ENCODE peak calls at places on chromosomes 7 and 10, in eight cellular contexts. One of them, this sample, is unnamed.

GRCh38 chr10:70856454-70856853 is 31.9 kb downstream of the PCBD1 start:
- DNase-seq in mesenchymal stem cell: no peak
- DNase-seq in CD8-positive, alpha-beta T cell: no peak
- DNase-seq in hepatocyte: no peak
- DNase-seq in CD8-positive, alpha-beta memory T cell: no peak
- DNase-seq in GM23338: no peak
- DNase-seq in thoracic aorta: no peak
- DNase-seq in neural progenitor cell: no peak
- DNase-seq in this sample: no peak

GRCh38 chr7:156935250-156935649 is 14.3 kb upstream of the NOM1 start:
- DNase-seq in neural progenitor cell: no peak
- DNase-seq in CD8-positive, alpha-beta T cell: no peak
- DNase-seq in CD8-positive, alpha-beta memory T cell: no peak
- DNase-seq in thoracic aorta: no peak
- DNase-seq in GM23338: no peak
- DNase-seq in hepatocyte: no peak
- DNase-seq in mesenchymal stem cell: no peak
- DNase-seq in this sample: no peak

GRCh38 chr7:39195967-39196366 is 218.3 kb downstream of the POU6F2 start:
- DNase-seq in hepatocyte: no peak
- DNase-seq in thoracic aorta: no peak
- DNase-seq in mesenchymal stem cell: no peak
- DNase-seq in neural progenitor cell: no peak
- DNase-seq in GM23338: no peak
- DNase-seq in CD8-positive, alpha-beta T cell: no peak
- DNase-seq in CD8-positive, alpha-beta memory T cell: no peak
- DNase-seq in this sample: no peak

GRCh38 chr10:119316729-119317097 is 109.3 kb downstream of the GRK5 start:
- DNase-seq in thoracic aorta: peak
- DNase-seq in CD8-positive, alpha-beta memory T cell: no peak
- DNase-seq in neural progenitor cell: no peak
- DNase-seq in mesenchymal stem cell: peak
- DNase-seq in GM23338: no peak
- DNase-seq in hepatocyte: peak
- DNase-seq in CD8-positive, alpha-beta T cell: no peak
- DNase-seq in this sample: peak

GRCh38 chr7:129870668-129871067 is 82.1 kb downstream of the UBE2H start:
- DNase-seq in neural progenitor cell: no peak
- DNase-seq in thoracic aorta: no peak
- DNase-seq in CD8-positive, alpha-beta memory T cell: no peak
- DNase-seq in hepatocyte: no peak
- DNase-seq in mesenchymal stem cell: no peak
- DNase-seq in CD8-positive, alpha-beta T cell: no peak
- DNase-seq in GM23338: no peak
- DNase-seq in this sample: no peak

GRCh38 chr10:71247306-71247705 is 34.9 kb downstream of the UNC5B start:
- DNase-seq in hepatocyte: no peak
- DNase-seq in GM23338: no peak
- DNase-seq in thoracic aorta: no peak
- DNase-seq in CD8-positive, alpha-beta T cell: no peak
- DNase-seq in neural progenitor cell: no peak
- DNase-seq in CD8-positive, alpha-beta memory T cell: no peak
- DNase-seq in mesenchymal stem cell: no peak
- DNase-seq in this sample: no peak

GRCh38 chr10:24344279-24344678 is 135.3 kb downstream of the KIAA1217 start:
- DNase-seq in hepatocyte: peak
- DNase-seq in CD8-positive, alpha-beta memory T cell: no peak
- DNase-seq in mesenchymal stem cell: peak
- DNase-seq in neural progenitor cell: no peak
- DNase-seq in thoracic aorta: no peak
- DNase-seq in CD8-positive, alpha-beta T cell: no peak
- DNase-seq in GM23338: no peak
- DNase-seq in this sample: peak

GRCh38 chr10:48603421-48604038 is 1.3 kb downstream of the ARHGAP22 start:
- DNase-seq in CD8-positive, alpha-beta T cell: no peak
- DNase-seq in GM23338: no peak
- DNase-seq in thoracic aorta: no peak
- DNase-seq in neural progenitor cell: no peak
- DNase-seq in mesenchymal stem cell: peak
- DNase-seq in hepatocyte: no peak
- DNase-seq in CD8-positive, alpha-beta memory T cell: no peak
- DNase-seq in this sample: no peak

GRCh38 chr7:69002416-69002815 is 595.9 kb upstream of the AUTS2 start:
- DNase-seq in CD8-positive, alpha-beta T cell: no peak
- DNase-seq in thoracic aorta: no peak
- DNase-seq in mesenchymal stem cell: peak
- DNase-seq in CD8-positive, alpha-beta memory T cell: no peak
- DNase-seq in GM23338: no peak
- DNase-seq in neural progenitor cell: no peak
- DNase-seq in hepatocyte: no peak
- DNase-seq in this sample: no peak

GRCh38 chr7:106054971-106055370 is 57.1 kb downstream of the SYPL1 start:
- DNase-seq in hepatocyte: no peak
- DNase-seq in GM23338: no peak
- DNase-seq in neural progenitor cell: no peak
- DNase-seq in thoracic aorta: no peak
- DNase-seq in mesenchymal stem cell: no peak
- DNase-seq in CD8-positive, alpha-beta T cell: no peak
- DNase-seq in CD8-positive, alpha-beta memory T cell: no peak
- DNase-seq in this sample: no peak

GRCh38 chr7:35630573-35630972 is 64.4 kb downstream of the HERPUD2 start:
- DNase-seq in CD8-positive, alpha-beta T cell: no peak
- DNase-seq in CD8-positive, alpha-beta memory T cell: no peak
- DNase-seq in mesenchymal stem cell: peak
- DNase-seq in neural progenitor cell: no peak
- DNase-seq in GM23338: no peak
- DNase-seq in hepatocyte: no peak
- DNase-seq in thoracic aorta: no peak
- DNase-seq in this sample: peak

DNA sequence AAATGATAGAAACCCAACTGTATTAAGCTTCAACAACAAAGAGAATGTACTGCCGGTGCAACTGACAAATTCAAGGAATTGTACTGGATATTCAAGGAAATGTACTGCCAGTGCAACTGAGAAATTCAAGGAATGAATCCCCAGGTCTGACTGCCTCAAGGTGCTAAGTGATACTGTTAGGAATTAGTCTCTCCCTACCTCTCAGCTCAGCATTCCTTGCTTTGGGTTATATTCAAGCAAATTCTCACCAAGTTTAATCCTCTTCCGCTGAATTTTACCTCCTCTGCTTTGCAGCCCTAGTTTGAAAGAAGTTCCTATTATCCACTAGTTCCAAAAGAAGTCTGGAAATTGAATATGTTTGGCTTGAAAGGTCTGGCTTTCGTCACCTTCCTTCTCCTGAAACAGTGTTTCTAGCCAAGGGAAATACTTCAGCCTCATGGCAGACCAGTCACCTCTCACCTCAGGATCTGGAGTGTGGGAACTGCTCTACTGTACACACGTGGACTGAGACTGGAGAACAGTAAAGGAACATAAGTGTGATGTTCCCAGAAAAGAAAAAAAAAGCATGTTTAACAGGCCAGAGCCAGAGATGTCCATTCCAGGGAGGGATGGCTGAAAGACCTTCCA is 60.4 kb downstream of the SORCS1 start:
- DNase-seq in mesenchymal stem cell: no peak
- DNase-seq in CD8-positive, alpha-beta T cell: no peak
- DNase-seq in thoracic aorta: no peak
- DNase-seq in GM23338: peak
- DNase-seq in neural progenitor cell: no peak
- DNase-seq in CD8-positive, alpha-beta memory T cell: no peak
- DNase-seq in hepatocyte: no peak
- DNase-seq in this sample: no peak
- H3K4me3 ChIP-seq in mesenchymal stem cell: no peak
- H3K4me3 ChIP-seq in CD8-positive, alpha-beta T cell: no peak
- H3K4me3 ChIP-seq in thoracic aorta: no peak
- H3K4me3 ChIP-seq in GM23338: no peak
- H3K4me3 ChIP-seq in neural progenitor cell: no peak
- H3K4me3 ChIP-seq in CD8-positive, alpha-beta memory T cell: no peak
- H3K4me3 ChIP-seq in hepatocyte: no peak
- H3K4me3 ChIP-seq in this sample: no peak

GRCh38 chr7:77442631-77443420 is 26.7 kb upstream of the GSAP start:
- DNase-seq in neural progenitor cell: no peak
- DNase-seq in mesenchymal stem cell: peak
- DNase-seq in hepatocyte: no peak
- DNase-seq in CD8-positive, alpha-beta T cell: no peak
- DNase-seq in GM23338: no peak
- DNase-seq in CD8-positive, alpha-beta memory T cell: no peak
- DNase-seq in thoracic aorta: no peak
- DNase-seq in this sample: peak

GRCh38 chr7:77444123-77444522 is 28.0 kb upstream of the GSAP start:
- DNase-seq in hepatocyte: no peak
- DNase-seq in CD8-positive, alpha-beta memory T cell: no peak
- DNase-seq in CD8-positive, alpha-beta T cell: no peak
- DNase-seq in neural progenitor cell: peak
- DNase-seq in mesenchymal stem cell: peak
- DNase-seq in GM23338: no peak
- DNase-seq in thoracic aorta: no peak
- DNase-seq in this sample: no peak

GRCh38 chr7:77439572-77439971 is 23.4 kb upstream of the GSAP start:
- DNase-seq in hepatocyte: peak
- DNase-seq in CD8-positive, alpha-beta T cell: no peak
- DNase-seq in CD8-positive, alpha-beta memory T cell: no peak
- DNase-seq in mesenchymal stem cell: no peak
- DNase-seq in GM23338: peak
- DNase-seq in neural progenitor cell: peak
- DNase-seq in thoracic aorta: no peak
- DNase-seq in this sample: peak

GRCh38 chr7:77436889-77437265 is 20.7 kb upstream of the GSAP start:
- DNase-seq in mesenchymal stem cell: no peak
- DNase-seq in CD8-positive, alpha-beta memory T cell: no peak
- DNase-seq in neural progenitor cell: no peak
- DNase-seq in GM23338: no peak
- DNase-seq in thoracic aorta: no peak
- DNase-seq in CD8-positive, alpha-beta T cell: no peak
- DNase-seq in hepatocyte: no peak
- DNase-seq in this sample: no peak

DNA sequence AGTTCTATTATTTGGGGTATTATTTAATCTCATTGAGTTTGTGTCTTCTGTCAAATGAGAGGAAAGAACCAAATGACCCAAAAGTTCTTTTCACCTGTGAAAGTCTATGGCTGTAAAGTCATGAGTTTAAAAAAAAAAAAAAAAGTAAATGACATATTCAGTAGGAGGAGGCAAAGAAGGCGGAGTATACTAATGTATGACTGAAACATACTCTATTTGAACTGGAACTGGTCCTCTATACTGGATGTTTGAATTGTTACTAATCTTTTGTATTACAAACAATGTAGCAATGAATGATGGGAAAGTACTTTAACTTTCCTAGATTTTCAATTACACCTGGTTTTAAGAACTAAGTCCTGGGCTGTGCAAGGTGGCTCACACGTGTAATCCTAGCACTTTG is 24.9 kb upstream of the GSAP start:
- DNase-seq in hepatocyte: no peak
- DNase-seq in GM23338: no peak
- DNase-seq in CD8-positive, alpha-beta T cell: no peak
- DNase-seq in neural progenitor cell: no peak
- DNase-seq in mesenchymal stem cell: no peak
- DNase-seq in CD8-positive, alpha-beta memory T cell: no peak
- DNase-seq in thoracic aorta: no peak
- DNase-seq in this sample: no peak
- H3K27ac ChIP-seq in hepatocyte: no peak
- H3K27ac ChIP-seq in GM23338: no peak
- H3K27ac ChIP-seq in CD8-positive, alpha-beta T cell: no peak
- H3K27ac ChIP-seq in neural progenitor cell: no peak
- H3K27ac ChIP-seq in mesenchymal stem cell: no peak
- H3K27ac ChIP-seq in CD8-positive, alpha-beta memory T cell: no peak
- H3K27ac ChIP-seq in thoracic aorta: no peak
- H3K27ac ChIP-seq in this sample: no peak

DNA sequence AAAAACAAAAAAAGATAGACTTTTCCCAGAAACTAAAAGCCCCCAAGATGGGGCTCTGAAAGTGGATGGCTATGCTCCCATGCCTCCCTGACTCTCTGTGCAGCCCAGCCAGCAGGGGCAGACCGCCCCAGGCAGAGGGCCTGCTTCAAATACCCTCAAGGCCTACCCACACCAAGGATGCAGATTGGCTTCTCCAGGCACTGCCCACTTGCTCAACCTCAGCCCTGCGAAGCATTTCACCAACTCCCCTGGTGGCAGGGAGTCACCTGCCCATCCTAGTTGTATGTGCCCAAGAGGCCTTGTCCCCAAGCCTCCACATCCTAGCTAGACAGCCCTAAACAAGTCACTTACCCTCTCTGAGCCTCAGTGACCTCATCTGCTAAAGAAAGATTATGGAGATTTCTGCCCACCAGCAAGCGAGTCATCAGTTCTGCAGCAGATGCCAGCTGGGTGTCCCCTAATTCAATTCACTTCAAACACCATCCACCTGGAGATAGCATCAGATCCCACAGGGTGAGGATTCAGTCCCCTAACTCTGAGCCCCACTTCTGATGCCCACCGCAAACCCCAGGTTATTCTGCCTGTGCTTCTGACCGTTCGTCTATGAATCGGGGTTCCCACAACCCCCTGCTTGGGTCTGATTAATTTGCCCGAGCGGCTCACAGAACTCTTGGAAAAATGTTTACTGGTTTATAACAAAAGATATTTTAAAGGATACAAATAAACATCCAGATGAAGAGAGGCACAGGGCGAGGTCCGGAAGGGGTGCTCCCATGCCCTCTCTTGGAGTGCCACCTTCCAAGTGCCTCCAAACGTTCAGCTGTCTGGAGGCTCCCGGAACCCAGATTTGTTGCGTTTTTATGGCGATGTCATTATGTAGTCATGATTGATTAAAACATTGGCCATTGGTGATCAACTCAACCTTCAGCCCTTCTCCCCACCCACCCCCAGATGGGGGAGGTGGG is 18.6 kb upstream of the ZMIZ1 start:
- DNase-seq in CD8-positive, alpha-beta T cell: no peak
- DNase-seq in CD8-positive, alpha-beta memory T cell: no peak
- DNase-seq in mesenchymal stem cell: no peak
- DNase-seq in hepatocyte: no peak
- DNase-seq in thoracic aorta: no peak
- DNase-seq in GM23338: no peak
- DNase-seq in neural progenitor cell: no peak
- DNase-seq in this sample: peak
- H3K4me3 ChIP-seq in CD8-positive, alpha-beta T cell: no peak
- H3K4me3 ChIP-seq in CD8-positive, alpha-beta memory T cell: no peak
- H3K4me3 ChIP-seq in mesenchymal stem cell: no peak
- H3K4me3 ChIP-seq in hepatocyte: no peak
- H3K4me3 ChIP-seq in thoracic aorta: no peak
- H3K4me3 ChIP-seq in GM23338: no peak
- H3K4me3 ChIP-seq in neural progenitor cell: no peak
- H3K4me3 ChIP-seq in this sample: no peak

DNA sequence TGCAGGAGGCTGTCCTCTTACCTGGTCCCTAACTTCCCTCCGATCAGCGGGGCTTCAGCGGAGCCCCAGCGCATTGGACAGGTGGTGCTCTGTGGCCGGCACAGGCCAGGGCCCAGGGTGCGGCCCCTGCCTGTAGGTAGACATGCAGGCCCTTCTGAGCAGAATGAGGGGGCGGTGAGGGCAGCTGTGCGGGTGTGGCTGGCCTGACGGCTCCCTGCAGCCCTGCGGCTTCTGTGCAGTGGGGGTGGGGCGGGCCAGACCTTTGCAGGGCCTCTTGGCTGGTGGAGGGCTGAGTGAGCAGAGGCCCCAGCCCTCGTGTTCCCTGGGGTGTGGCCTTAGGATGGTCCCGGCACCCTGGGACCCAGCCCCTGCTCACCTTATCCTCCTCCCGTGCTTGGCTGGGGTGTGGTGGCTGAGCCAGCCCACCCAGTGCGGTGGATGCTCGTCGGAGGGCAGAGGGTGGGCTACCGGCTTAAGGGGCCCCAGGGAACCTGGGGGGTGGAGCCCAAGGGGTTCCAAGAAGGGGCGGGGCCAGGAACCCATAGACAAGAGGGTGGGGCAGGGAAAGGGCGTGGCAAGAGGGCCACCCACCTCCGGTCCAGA is 175.2 kb upstream of the TNRC18 start:
- DNase-seq in neural progenitor cell: peak
- DNase-seq in GM23338: peak
- DNase-seq in thoracic aorta: no peak
- DNase-seq in hepatocyte: peak
- DNase-seq in mesenchymal stem cell: no peak
- DNase-seq in CD8-positive, alpha-beta T cell: no peak
- DNase-seq in CD8-positive, alpha-beta memory T cell: no peak
- DNase-seq in this sample: no peak
- H3K27ac ChIP-seq in neural progenitor cell: no peak
- H3K27ac ChIP-seq in GM23338: no peak
- H3K27ac ChIP-seq in thoracic aorta: no peak
- H3K27ac ChIP-seq in hepatocyte: peak
- H3K27ac ChIP-seq in mesenchymal stem cell: peak
- H3K27ac ChIP-seq in CD8-positive, alpha-beta T cell: no peak
- H3K27ac ChIP-seq in CD8-positive, alpha-beta memory T cell: peak
- H3K27ac ChIP-seq in this sample: peak